ENCODE peak calls at places on chromosome 1, in six cellular contexts. B is effector CD4-positive, alpha-beta T cell; C is stimulated activated CD4-positive, alpha-beta T cell treated with anti-CD3 and anti-CD28 coated beads, Interleukin-15, amount 100 ng/mL, for 1 hour; L is BE2C; W is heart right ventricle; R is T-cell. Y is an unnamed sample.

GRCh38 chr1:46131727-46132528 is 501 bp downstream of the PIK3R3 start:
- DNase-seq in C (peak; percentile 1), L (peak; percentile 23), R (peak; percentile 42), B (no peak), W (no peak), Y (no peak)

GRCh38 chr1:15627343-15627988 is 10.2 kb downstream of the DDI2 start:
- DNase-seq in B (no peak), L (no peak), C (no peak), R (no peak), W (no peak), Y (no peak)

GRCh38 chr1:203281851-203282661 is 23.3 kb upstream of the BTG2 start:
- DNase-seq in R (no peak), L (no peak), C (no peak), B (no peak), W (no peak), Y (no peak)

GRCh38 chr1:103250441-103250861 is 142.1 kb upstream of the COL11A1 start:
- DNase-seq in B (no peak), C (no peak), R (no peak), L (no peak), W (no peak), Y (no peak)

GRCh38 chr1:101264699-101265098 is 27.9 kb downstream of the S1PR1 start:
- DNase-seq in L (peak; percentile 17), W (no peak), C (no peak), B (no peak), R (no peak), Y (no peak)

GRCh38 chr1:238892612-238893011 is 493.8 kb upstream of the CHRM3 start:
- DNase-seq in R (no peak), L (no peak), B (no peak), W (no peak), C (no peak), Y (no peak)

GRCh38 chr1:156760092-156760795 is 7.1 kb upstream of the PRCC start:
- DNase-seq in R (no peak), L (no peak), C (no peak), W (no peak), B (no peak), Y (no peak)

GRCh38 chr1:37035014-37035686 is 835 bp upstream of the GRIK3 start:
- DNase-seq in C (no peak), L (no peak), B (no peak), R (no peak), W (no peak), Y (no peak)